ENCODE peak calls at places on chromosome 2, in nine cellular contexts. One of them, this sample, is unnamed.

GRCh38 chr2:239386872-239387445 is 13.9 kb downstream of the HDAC4 start:
- DNase-seq in NK-92 treated with Interleukin-12 subunit alpha and Interleukin-12 subunit beta, amount 100 ng/mL, for 24 hours: no peak
- DNase-seq in GM20000: no peak
- DNase-seq in adipocyte: no peak
- DNase-seq in stimulated activated CD4-positive, alpha-beta T cell treated with anti-CD3 and anti-CD28 coated beads, Interleukin-1b, Interleukin-23, amount 100 ng/mL, for 48 hours: no peak
- DNase-seq in astrocyte of the spinal cord: no peak
- DNase-seq in GM18507: no peak
- DNase-seq in kidney glomerular epithelial cell: no peak
- DNase-seq in HTR-8/SVneo: no peak
- DNase-seq in this sample: no peak

GRCh38 chr2:130819915-130820861 is 16.5 kb upstream of the ARHGEF4 start:
- DNase-seq in NK-92 treated with Interleukin-12 subunit alpha and Interleukin-12 subunit beta, amount 100 ng/mL, for 24 hours: no peak
- DNase-seq in stimulated activated CD4-positive, alpha-beta T cell treated with anti-CD3 and anti-CD28 coated beads, Interleukin-1b, Interleukin-23, amount 100 ng/mL, for 48 hours: no peak
- DNase-seq in GM18507: no peak
- DNase-seq in HTR-8/SVneo: no peak
- DNase-seq in astrocyte of the spinal cord: peak
- DNase-seq in GM20000: no peak
- DNase-seq in adipocyte: peak
- DNase-seq in kidney glomerular epithelial cell: no peak
- DNase-seq in this sample: no peak

GRCh38 chr2:176725873-176726645 is 456.8 kb downstream of the MTX2 start:
- DNase-seq in HTR-8/SVneo: no peak
- DNase-seq in astrocyte of the spinal cord: no peak
- DNase-seq in adipocyte: no peak
- DNase-seq in stimulated activated CD4-positive, alpha-beta T cell treated with anti-CD3 and anti-CD28 coated beads, Interleukin-1b, Interleukin-23, amount 100 ng/mL, for 48 hours: no peak
- DNase-seq in GM20000: no peak
- DNase-seq in GM18507: no peak
- DNase-seq in NK-92 treated with Interleukin-12 subunit alpha and Interleukin-12 subunit beta, amount 100 ng/mL, for 24 hours: no peak
- DNase-seq in kidney glomerular epithelial cell: no peak
- DNase-seq in this sample: no peak

GRCh38 chr2:217790681-217791392 is 212.0 kb downstream of the TNS1 start:
- DNase-seq in HTR-8/SVneo: no peak
- DNase-seq in astrocyte of the spinal cord: peak
- DNase-seq in GM20000: peak
- DNase-seq in GM18507: no peak
- DNase-seq in kidney glomerular epithelial cell: peak
- DNase-seq in adipocyte: peak
- DNase-seq in stimulated activated CD4-positive, alpha-beta T cell treated with anti-CD3 and anti-CD28 coated beads, Interleukin-1b, Interleukin-23, amount 100 ng/mL, for 48 hours: no peak
- DNase-seq in NK-92 treated with Interleukin-12 subunit alpha and Interleukin-12 subunit beta, amount 100 ng/mL, for 24 hours: no peak
- DNase-seq in this sample: no peak

GRCh38 chr2:70498054-70498453 is 55.6 kb downstream of the TGFA start:
- DNase-seq in astrocyte of the spinal cord: no peak
- DNase-seq in NK-92 treated with Interleukin-12 subunit alpha and Interleukin-12 subunit beta, amount 100 ng/mL, for 24 hours: no peak
- DNase-seq in GM20000: no peak
- DNase-seq in HTR-8/SVneo: no peak
- DNase-seq in kidney glomerular epithelial cell: no peak
- DNase-seq in adipocyte: no peak
- DNase-seq in stimulated activated CD4-positive, alpha-beta T cell treated with anti-CD3 and anti-CD28 coated beads, Interleukin-1b, Interleukin-23, amount 100 ng/mL, for 48 hours: no peak
- DNase-seq in GM18507: no peak
- DNase-seq in this sample: peak

GRCh38 chr2:98086491-98087446 is at the start of gene VWA3B:
- DNase-seq in kidney glomerular epithelial cell: no peak
- DNase-seq in adipocyte: peak
- DNase-seq in GM18507: peak
- DNase-seq in GM20000: peak
- DNase-seq in HTR-8/SVneo: peak
- DNase-seq in astrocyte of the spinal cord: peak
- DNase-seq in NK-92 treated with Interleukin-12 subunit alpha and Interleukin-12 subunit beta, amount 100 ng/mL, for 24 hours: no peak
- DNase-seq in stimulated activated CD4-positive, alpha-beta T cell treated with anti-CD3 and anti-CD28 coated beads, Interleukin-1b, Interleukin-23, amount 100 ng/mL, for 48 hours: peak
- DNase-seq in this sample: peak

GRCh38 chr2:19300961-19301360 is 57.5 kb downstream of the OSR1 start:
- DNase-seq in GM20000: no peak
- DNase-seq in astrocyte of the spinal cord: no peak
- DNase-seq in kidney glomerular epithelial cell: no peak
- DNase-seq in stimulated activated CD4-positive, alpha-beta T cell treated with anti-CD3 and anti-CD28 coated beads, Interleukin-1b, Interleukin-23, amount 100 ng/mL, for 48 hours: no peak
- DNase-seq in HTR-8/SVneo: no peak
- DNase-seq in adipocyte: no peak
- DNase-seq in NK-92 treated with Interleukin-12 subunit alpha and Interleukin-12 subunit beta, amount 100 ng/mL, for 24 hours: no peak
- DNase-seq in GM18507: no peak
- DNase-seq in this sample: no peak

GRCh38 chr2:201448701-201449100 is 2.6 kb downstream of the TRAK2 start:
- DNase-seq in NK-92 treated with Interleukin-12 subunit alpha and Interleukin-12 subunit beta, amount 100 ng/mL, for 24 hours: no peak
- DNase-seq in GM18507: no peak
- DNase-seq in stimulated activated CD4-positive, alpha-beta T cell treated with anti-CD3 and anti-CD28 coated beads, Interleukin-1b, Interleukin-23, amount 100 ng/mL, for 48 hours: peak
- DNase-seq in adipocyte: no peak
- DNase-seq in astrocyte of the spinal cord: no peak
- DNase-seq in GM20000: no peak
- DNase-seq in HTR-8/SVneo: no peak
- DNase-seq in kidney glomerular epithelial cell: no peak
- DNase-seq in this sample: no peak

GRCh38 chr2:208489687-208490086 is 83.1 kb downstream of the PTH2R start:
- DNase-seq in astrocyte of the spinal cord: no peak
- DNase-seq in GM20000: no peak
- DNase-seq in NK-92 treated with Interleukin-12 subunit alpha and Interleukin-12 subunit beta, amount 100 ng/mL, for 24 hours: no peak
- DNase-seq in adipocyte: no peak
- DNase-seq in stimulated activated CD4-positive, alpha-beta T cell treated with anti-CD3 and anti-CD28 coated beads, Interleukin-1b, Interleukin-23, amount 100 ng/mL, for 48 hours: no peak
- DNase-seq in HTR-8/SVneo: no peak
- DNase-seq in GM18507: no peak
- DNase-seq in kidney glomerular epithelial cell: no peak
- DNase-seq in this sample: no peak

GRCh38 chr2:216013080-216013909 is at the start of gene MREG:
- DNase-seq in GM18507: no peak
- DNase-seq in kidney glomerular epithelial cell: peak
- DNase-seq in NK-92 treated with Interleukin-12 subunit alpha and Interleukin-12 subunit beta, amount 100 ng/mL, for 24 hours: peak
- DNase-seq in HTR-8/SVneo: peak
- DNase-seq in astrocyte of the spinal cord: peak
- DNase-seq in GM20000: peak
- DNase-seq in adipocyte: peak
- DNase-seq in stimulated activated CD4-positive, alpha-beta T cell treated with anti-CD3 and anti-CD28 coated beads, Interleukin-1b, Interleukin-23, amount 100 ng/mL, for 48 hours: peak
- DNase-seq in this sample: peak

GRCh38 chr2:101699939-101700442 is 2.5 kb downstream of the MAP4K4 start:
- DNase-seq in astrocyte of the spinal cord: no peak
- DNase-seq in NK-92 treated with Interleukin-12 subunit alpha and Interleukin-12 subunit beta, amount 100 ng/mL, for 24 hours: no peak
- DNase-seq in GM18507: no peak
- DNase-seq in HTR-8/SVneo: no peak
- DNase-seq in GM20000: no peak
- DNase-seq in kidney glomerular epithelial cell: no peak
- DNase-seq in stimulated activated CD4-positive, alpha-beta T cell treated with anti-CD3 and anti-CD28 coated beads, Interleukin-1b, Interleukin-23, amount 100 ng/mL, for 48 hours: no peak
- DNase-seq in adipocyte: peak
- DNase-seq in this sample: no peak

GRCh38 chr2:112032615-112033457 is 22.2 kb upstream of the TMEM87B start:
- DNase-seq in adipocyte: peak
- DNase-seq in GM18507: no peak
- DNase-seq in GM20000: no peak
- DNase-seq in stimulated activated CD4-positive, alpha-beta T cell treated with anti-CD3 and anti-CD28 coated beads, Interleukin-1b, Interleukin-23, amount 100 ng/mL, for 48 hours: no peak
- DNase-seq in HTR-8/SVneo: no peak
- DNase-seq in NK-92 treated with Interleukin-12 subunit alpha and Interleukin-12 subunit beta, amount 100 ng/mL, for 24 hours: no peak
- DNase-seq in kidney glomerular epithelial cell: peak
- DNase-seq in astrocyte of the spinal cord: peak
- DNase-seq in this sample: peak

GRCh38 chr2:205375453-205375852 is 306.8 kb upstream of the NRP2 start:
- DNase-seq in stimulated activated CD4-positive, alpha-beta T cell treated with anti-CD3 and anti-CD28 coated beads, Interleukin-1b, Interleukin-23, amount 100 ng/mL, for 48 hours: no peak
- DNase-seq in NK-92 treated with Interleukin-12 subunit alpha and Interleukin-12 subunit beta, amount 100 ng/mL, for 24 hours: no peak
- DNase-seq in adipocyte: no peak
- DNase-seq in astrocyte of the spinal cord: no peak
- DNase-seq in kidney glomerular epithelial cell: no peak
- DNase-seq in GM20000: no peak
- DNase-seq in GM18507: no peak
- DNase-seq in HTR-8/SVneo: no peak
- DNase-seq in this sample: no peak

GRCh38 chr2:119311371-119311770 is 55.3 kb downstream of the C2orf76 start:
- DNase-seq in GM18507: no peak
- DNase-seq in adipocyte: no peak
- DNase-seq in stimulated activated CD4-positive, alpha-beta T cell treated with anti-CD3 and anti-CD28 coated beads, Interleukin-1b, Interleukin-23, amount 100 ng/mL, for 48 hours: no peak
- DNase-seq in HTR-8/SVneo: no peak
- DNase-seq in NK-92 treated with Interleukin-12 subunit alpha and Interleukin-12 subunit beta, amount 100 ng/mL, for 24 hours: no peak
- DNase-seq in GM20000: no peak
- DNase-seq in kidney glomerular epithelial cell: no peak
- DNase-seq in astrocyte of the spinal cord: no peak
- DNase-seq in this sample: no peak

GRCh38 chr2:142425551-142425950 is 294.7 kb upstream of the LRP1B start:
- DNase-seq in HTR-8/SVneo: no peak
- DNase-seq in GM18507: no peak
- DNase-seq in GM20000: no peak
- DNase-seq in NK-92 treated with Interleukin-12 subunit alpha and Interleukin-12 subunit beta, amount 100 ng/mL, for 24 hours: no peak
- DNase-seq in kidney glomerular epithelial cell: no peak
- DNase-seq in astrocyte of the spinal cord: no peak
- DNase-seq in stimulated activated CD4-positive, alpha-beta T cell treated with anti-CD3 and anti-CD28 coated beads, Interleukin-1b, Interleukin-23, amount 100 ng/mL, for 48 hours: no peak
- DNase-seq in adipocyte: no peak
- DNase-seq in this sample: no peak

GRCh38 chr2:23449413-23449812 is 64.4 kb downstream of the KLHL29 start:
- DNase-seq in adipocyte: no peak
- DNase-seq in astrocyte of the spinal cord: no peak
- DNase-seq in kidney glomerular epithelial cell: no peak
- DNase-seq in NK-92 treated with Interleukin-12 subunit alpha and Interleukin-12 subunit beta, amount 100 ng/mL, for 24 hours: no peak
- DNase-seq in GM18507: no peak
- DNase-seq in HTR-8/SVneo: no peak
- DNase-seq in stimulated activated CD4-positive, alpha-beta T cell treated with anti-CD3 and anti-CD28 coated beads, Interleukin-1b, Interleukin-23, amount 100 ng/mL, for 48 hours: no peak
- DNase-seq in GM20000: peak
- DNase-seq in this sample: no peak

GRCh38 chr2:100228415-100228814 is 86.0 kb upstream of the AFF3 start:
- DNase-seq in stimulated activated CD4-positive, alpha-beta T cell treated with anti-CD3 and anti-CD28 coated beads, Interleukin-1b, Interleukin-23, amount 100 ng/mL, for 48 hours: no peak
- DNase-seq in HTR-8/SVneo: no peak
- DNase-seq in adipocyte: no peak
- DNase-seq in kidney glomerular epithelial cell: no peak
- DNase-seq in NK-92 treated with Interleukin-12 subunit alpha and Interleukin-12 subunit beta, amount 100 ng/mL, for 24 hours: no peak
- DNase-seq in GM18507: no peak
- DNase-seq in astrocyte of the spinal cord: no peak
- DNase-seq in GM20000: no peak
- DNase-seq in this sample: no peak

This sample was measured in ACHN.